ENCODE peak calls at places on chromosomes 1 and 21, in seven cellular contexts. T, N, B, O, J, L and K are unnamed samples.

GRCh38 chr1:84870591-84870990 is 22.4 kb downstream of the LPAR3 start:
- DNase-seq in J (no peak), N (no peak), T (no peak), L (no peak), B (no peak), O (no peak), K (no peak)

GRCh38 chr1:77031101-77031662 is 163.9 kb downstream of the ST6GALNAC5 start:
- DNase-seq in B (no peak), O (no peak), N (no peak), L (no peak), T (no peak), J (no peak), K (no peak)

GRCh38 chr1:3352084-3352951 is 102.1 kb upstream of the ARHGEF16 start:
- DNase-seq in J (peak; percentile 95), B (no peak), L (peak; percentile 72), O (no peak), N (no peak), T (peak; percentile 57), K (peak; percentile 92)

GRCh38 chr1:182392045-182393028 is 747 bp upstream of the GLUL start:
- DNase-seq in T (peak; percentile 92), L (no peak), N (peak; percentile 56), J (peak; percentile 94), O (no peak), B (no peak), K (peak; percentile 84)

GRCh38 chr1:232084584-232085223 is 458.1 kb downstream of the DISC1 start:
- DNase-seq in L (peak; percentile 72), J (no peak), T (no peak), N (no peak), B (no peak), O (no peak), K (no peak)

GRCh38 chr1:179747611-179748010 is 4.5 kb downstream of the FAM163A start:
- DNase-seq in J (no peak), L (no peak), O (no peak), T (no peak), B (no peak), N (no peak), K (no peak)

GRCh38 chr21:34642211-34643075 is 26.4 kb upstream of the CLIC6 start:
- DNase-seq in J (no peak), B (no peak), O (no peak), T (peak; percentile 27), L (no peak), N (no peak), K (no peak)

GRCh38 chr1:230067871-230068814 is 1.1 kb downstream of the GALNT2 start:
- DNase-seq in N (peak; percentile 31), L (peak; percentile 75), J (no peak), O (no peak), B (peak; percentile 47), T (peak; percentile 91), K (no peak)

GRCh38 chr1:177546346-177546745 is 375.6 kb downstream of the BRINP2 start:
- DNase-seq in T (no peak), B (no peak), L (no peak), J (no peak), O (no peak), N (no peak), K (no peak)

GRCh38 chr1:178119623-178120022 is 25.7 kb downstream of the RASAL2 start:
- DNase-seq in N (no peak), O (no peak), B (no peak), J (no peak), T (no peak), L (no peak), K (no peak)

GRCh38 chr1:110220324-110220723 is 10.2 kb downstream of the KCNC4 start:
- DNase-seq in T (no peak), L (no peak), N (no peak), O (no peak), J (no peak), B (no peak), K (no peak)

GRCh38 chr1:156480411-156481192 is 20.0 kb downstream of the MEF2D start:
- DNase-seq in N (peak; percentile 71), T (no peak), L (peak; percentile 88), J (no peak), B (peak; percentile 74), O (no peak), K (peak; percentile 88)

GRCh38 chr1:58982259-58982998 is 198.6 kb upstream of the JUN start:
- DNase-seq in J (no peak), T (no peak), N (peak; percentile 79), O (peak; percentile 77), B (no peak), L (no peak), K (no peak)

GRCh38 chr1:185860876-185861275 is 126.7 kb downstream of the HMCN1 start:
- DNase-seq in B (no peak), T (no peak), O (no peak), J (no peak), L (no peak), N (no peak), K (no peak)

GRCh38 chr1:210294991-210295773 is 33.5 kb upstream of the HHAT start:
- DNase-seq in O (no peak), L (no peak), N (no peak), B (no peak), J (no peak), T (peak; percentile 22), K (peak; percentile 74)

GRCh38 chr1:241742084-241742483 is 90.0 kb downstream of the WDR64 start:
- DNase-seq in T (no peak), B (no peak), N (no peak), J (no peak), O (no peak), L (no peak), K (no peak)

GRCh38 chr1:30684881-30685795 is 38.2 kb downstream of the MATN1 start:
- DNase-seq in O (peak; percentile 78), T (peak; percentile 86), L (peak; percentile 97), N (peak; percentile 87), B (peak; percentile 74), J (no peak), K (peak; percentile 68)

GRCh38 chr1:204650911-204651570 is 34.5 kb downstream of the LRRN2 start:
- DNase-seq in L (no peak), J (no peak), T (no peak), B (no peak), O (no peak), N (no peak), K (no peak)

GRCh38 chr1:204649756-204650155 is 35.8 kb downstream of the LRRN2 start:
- DNase-seq in B (no peak), T (peak; percentile 35), J (no peak), N (no peak), O (no peak), L (no peak), K (no peak)

GRCh38 chr1:204652556-204652955 is 33.0 kb downstream of the LRRN2 start:
- DNase-seq in L (no peak), J (no peak), N (no peak), B (no peak), O (no peak), T (no peak), K (no peak)

GRCh38 chr1:204653590-204654340 is 31.8 kb downstream of the LRRN2 start:
- DNase-seq in J (no peak), O (no peak), T (no peak), B (no peak), L (no peak), N (no peak), K (no peak)

DNA sequence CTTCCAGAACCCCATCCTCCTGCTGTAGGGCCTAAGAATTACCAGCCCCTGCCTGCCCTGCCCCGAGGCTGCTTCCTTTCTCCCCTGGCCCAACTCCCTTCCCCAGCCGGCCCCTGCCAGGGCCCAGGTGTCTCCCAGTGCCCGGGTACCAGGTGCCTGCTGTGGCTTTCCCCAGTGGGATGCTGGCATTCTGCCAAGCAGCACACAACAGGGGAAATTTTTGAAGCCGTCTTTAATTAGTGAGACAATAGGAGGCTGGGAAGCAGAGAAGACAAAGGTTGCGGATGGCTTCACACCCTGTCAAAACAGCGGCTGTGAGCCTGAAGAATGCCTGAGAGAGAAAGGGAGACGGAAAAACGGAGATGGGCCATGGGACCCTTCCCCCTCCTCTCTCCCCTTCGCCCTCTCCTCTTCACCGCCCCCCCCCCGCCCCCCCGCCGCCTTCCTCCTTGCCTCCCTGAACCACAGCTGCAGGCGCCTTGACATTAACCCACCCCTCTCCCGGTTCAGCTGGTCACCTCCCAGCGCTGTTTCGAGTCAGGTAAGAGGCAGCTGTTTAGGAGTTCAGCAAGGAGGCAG is 33.6 kb downstream of the LRRN2 start:
- DNase-seq in B (no peak), O (no peak), J (no peak), T (peak; percentile 32), L (peak; percentile 72), N (no peak), K (no peak)
- TF ChIP-seq POLR2AphosphoS5 in B (no peak), O (no peak), J (no peak), T (no peak), L (no peak), N (no peak), K (no peak)

GRCh38 chr21:42238185-42238934 is 19.4 kb downstream of the ABCG1 start:
- DNase-seq in N (no peak), B (no peak), J (no peak), T (no peak), L (no peak), O (no peak), K (no peak)
- TF ChIP-seq EP300 in N (no peak), B (no peak), J (no peak), T (no peak), L (no peak), O (no peak), K (no peak)

DNA sequence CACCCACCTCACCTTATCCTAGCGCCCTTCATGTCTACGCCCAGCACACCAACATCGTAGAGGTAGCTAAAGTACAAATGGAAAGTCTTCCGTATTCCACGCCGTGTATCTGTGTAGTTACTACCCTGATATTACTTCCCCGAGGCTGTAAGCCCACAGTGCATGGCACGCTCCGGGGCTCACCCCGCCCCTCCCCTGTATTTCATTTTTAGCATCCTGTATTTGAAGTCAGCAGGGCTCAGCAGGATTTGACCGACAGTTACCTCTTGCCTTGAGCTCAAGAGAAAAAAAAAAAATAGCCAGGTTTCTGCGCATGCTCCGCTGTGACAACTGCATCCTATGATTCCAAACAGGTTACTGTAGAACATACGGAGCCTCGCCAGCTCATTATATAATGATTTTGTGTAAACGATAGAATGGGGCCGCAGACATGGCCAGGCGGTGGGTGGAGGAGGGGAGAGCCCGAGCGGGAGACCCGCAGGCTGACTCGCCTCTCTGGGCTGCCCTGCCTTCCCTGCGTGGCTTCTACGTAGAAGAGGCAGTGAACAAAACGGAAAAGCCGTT is 1.3 kb downstream of the ABCG1 start:
- DNase-seq in J (peak; percentile 94), L (peak; percentile 76), N (peak; percentile 69), T (peak; percentile 79), B (no peak), O (peak; percentile 39), K (peak; percentile 89)
- TF ChIP-seq POLR2A in J (no peak), L (no peak), N (no peak), T (no peak), B (no peak), O (no peak), K (no peak)

GRCh38 chr1:94246692-94247145 is 9.3 kb upstream of the ARHGAP29 start:
- DNase-seq in O (no peak), T (no peak), L (no peak), N (no peak), B (no peak), J (no peak), K (no peak)

GRCh38 chr1:94248956-94249688 is 11.7 kb upstream of the ARHGAP29 start:
- DNase-seq in B (no peak), J (no peak), L (no peak), T (no peak), O (no peak), N (no peak), K (no peak)

GRCh38 chr1:94244816-94245215 is 7.4 kb upstream of the ARHGAP29 start:
- DNase-seq in N (no peak), T (no peak), J (no peak), B (no peak), O (no peak), L (no peak), K (no peak)

GRCh38 chr1:94245747-94246438 is 8.5 kb upstream of the ARHGAP29 start:
- DNase-seq in T (no peak), L (no peak), B (no peak), J (no peak), O (no peak), N (no peak), K (no peak)

GRCh38 chr1:94247146-94248094 is 10.0 kb upstream of the ARHGAP29 start:
- DNase-seq in O (peak; percentile 57), B (peak; percentile 91), T (peak; percentile 96), L (peak; percentile 91), J (no peak), N (peak; percentile 89), K (peak; percentile 82)
- TF ChIP-seq POLR2AphosphoS5 in O (no peak), B (no peak), T (peak; percentile 58), L (no peak), J (peak; percentile 61), N (peak; percentile 49), K (peak; percentile 49)